ENCODE peak calls at places on chromosome X, in six cellular contexts. One of them, this sample, is unnamed.

GRCh38 chrX:17052210-17052609 is 105.8 kb downstream of the REPS2 start:
- DNase-seq in neural crest cell: no peak
- DNase-seq in natural killer cell: no peak
- DNase-seq in pancreas: no peak
- DNase-seq in RWPE2: no peak
- DNase-seq in uterus: no peak
- DNase-seq in this sample: no peak

GRCh38 chrX:19824603-19825002 is 62.8 kb downstream of the SH3KBP1 start:
- DNase-seq in uterus: no peak
- DNase-seq in RWPE2: no peak
- DNase-seq in pancreas: no peak
- DNase-seq in neural crest cell: no peak
- DNase-seq in natural killer cell: peak
- DNase-seq in this sample: no peak

GRCh38 chrX:16258936-16259335 is 91.7 kb downstream of the MAGEB17 start:
- DNase-seq in pancreas: no peak
- DNase-seq in neural crest cell: no peak
- DNase-seq in RWPE2: no peak
- DNase-seq in natural killer cell: no peak
- DNase-seq in uterus: no peak
- DNase-seq in this sample: no peak

GRCh38 chrX:129781134-129782014 is 1.6 kb downstream of the SASH3 start:
- DNase-seq in natural killer cell: peak
- DNase-seq in neural crest cell: no peak
- DNase-seq in RWPE2: no peak
- DNase-seq in uterus: no peak
- DNase-seq in pancreas: no peak
- DNase-seq in this sample: peak

GRCh38 chrX:151505796-151506195 is 57.7 kb upstream of the PASD1 start:
- DNase-seq in uterus: no peak
- DNase-seq in RWPE2: no peak
- DNase-seq in neural crest cell: peak
- DNase-seq in natural killer cell: no peak
- DNase-seq in pancreas: no peak
- DNase-seq in this sample: no peak

GRCh38 chrX:104565791-104566687 is at the start of gene IL1RAPL2:
- DNase-seq in RWPE2: no peak
- DNase-seq in natural killer cell: no peak
- DNase-seq in uterus: no peak
- DNase-seq in pancreas: peak
- DNase-seq in neural crest cell: peak
- DNase-seq in this sample: no peak

GRCh38 chrX:13266641-13267420 is 53.0 kb downstream of the ATXN3L start:
- DNase-seq in natural killer cell: no peak
- DNase-seq in uterus: no peak
- DNase-seq in neural crest cell: peak
- DNase-seq in pancreas: no peak
- DNase-seq in RWPE2: no peak
- DNase-seq in this sample: no peak

GRCh38 chrX:29090811-29091210 is 503.6 kb downstream of the IL1RAPL1 start:
- DNase-seq in natural killer cell: no peak
- DNase-seq in uterus: no peak
- DNase-seq in neural crest cell: peak
- DNase-seq in pancreas: no peak
- DNase-seq in RWPE2: no peak
- DNase-seq in this sample: no peak

GRCh38 chrX:34918091-34918736 is 24.4 kb upstream of the FAM47B start:
- DNase-seq in uterus: no peak
- DNase-seq in RWPE2: no peak
- DNase-seq in pancreas: no peak
- DNase-seq in natural killer cell: no peak
- DNase-seq in neural crest cell: no peak
- DNase-seq in this sample: no peak

GRCh38 chrX:140933056-140933455 is 69.3 kb upstream of the SPANXB1 start:
- DNase-seq in RWPE2: no peak
- DNase-seq in natural killer cell: no peak
- DNase-seq in pancreas: no peak
- DNase-seq in neural crest cell: no peak
- DNase-seq in uterus: no peak
- DNase-seq in this sample: no peak

GRCh38 chrX:109856974-109857373 is 123.9 kb upstream of the ACSL4 start:
- DNase-seq in natural killer cell: no peak
- DNase-seq in pancreas: no peak
- DNase-seq in uterus: no peak
- DNase-seq in neural crest cell: no peak
- DNase-seq in RWPE2: no peak
- DNase-seq in this sample: no peak

GRCh38 chrX:55007633-55008032 is 7.5 kb downstream of the APEX2 start:
- DNase-seq in RWPE2: no peak
- DNase-seq in pancreas: no peak
- DNase-seq in neural crest cell: no peak
- DNase-seq in uterus: peak
- DNase-seq in natural killer cell: no peak
- DNase-seq in this sample: no peak

GRCh38 chrX:31165241-31166035 is 93.6 kb upstream of the FTHL17 start:
- DNase-seq in neural crest cell: no peak
- DNase-seq in pancreas: no peak
- DNase-seq in natural killer cell: no peak
- DNase-seq in RWPE2: no peak
- DNase-seq in uterus: no peak
- DNase-seq in this sample: no peak

GRCh38 chrX:101745046-101745445 is 85.4 kb upstream of the ARMCX2 start:
- DNase-seq in pancreas: no peak
- DNase-seq in uterus: no peak
- DNase-seq in neural crest cell: no peak
- DNase-seq in RWPE2: no peak
- DNase-seq in natural killer cell: no peak
- DNase-seq in this sample: no peak

GRCh38 chrX:40508560-40508959 is 72.2 kb upstream of the ATP6AP2 start:
- DNase-seq in natural killer cell: no peak
- DNase-seq in uterus: no peak
- DNase-seq in RWPE2: no peak
- DNase-seq in neural crest cell: no peak
- DNase-seq in pancreas: no peak
- DNase-seq in this sample: no peak

GRCh38 chrX:44945736-44946135 is 72.7 kb downstream of the KDM6A start:
- DNase-seq in RWPE2: no peak
- DNase-seq in neural crest cell: no peak
- DNase-seq in natural killer cell: no peak
- DNase-seq in pancreas: no peak
- DNase-seq in uterus: no peak
- DNase-seq in this sample: no peak

GRCh38 chrX:129748265-129748664 is 9.5 kb downstream of the XPNPEP2 start:
- DNase-seq in RWPE2: no peak
- DNase-seq in natural killer cell: no peak
- DNase-seq in uterus: peak
- DNase-seq in neural crest cell: no peak
- DNase-seq in pancreas: no peak
- DNase-seq in this sample: no peak

GRCh38 chrX:153922932-153923857 is 2.9 kb downstream of the ARHGAP4 start:
- DNase-seq in neural crest cell: no peak
- DNase-seq in uterus: peak
- DNase-seq in RWPE2: no peak
- DNase-seq in pancreas: peak
- DNase-seq in natural killer cell: no peak
- DNase-seq in this sample: peak

GRCh38 chrX:9519546-9520210 is 54.8 kb downstream of the TBL1X start:
- DNase-seq in neural crest cell: no peak
- DNase-seq in natural killer cell: no peak
- DNase-seq in pancreas: no peak
- DNase-seq in uterus: peak
- DNase-seq in RWPE2: no peak
- DNase-seq in this sample: no peak

GRCh38 chrX:104253567-104254441 is 929 bp downstream of the ESX1 start:
- DNase-seq in uterus: no peak
- DNase-seq in pancreas: peak
- DNase-seq in natural killer cell: no peak
- DNase-seq in RWPE2: no peak
- DNase-seq in neural crest cell: peak
- DNase-seq in this sample: no peak

GRCh38 chrX:30065226-30065625 is 150.1 kb upstream of the MAGEB2 start:
- DNase-seq in RWPE2: no peak
- DNase-seq in pancreas: no peak
- DNase-seq in neural crest cell: no peak
- DNase-seq in natural killer cell: no peak
- DNase-seq in uterus: no peak
- DNase-seq in this sample: no peak

GRCh38 chrX:468979-469378 is 82.3 kb upstream of the PPP2R3B start:
- DNase-seq in uterus: no peak
- DNase-seq in natural killer cell: no peak
- DNase-seq in RWPE2: peak
- DNase-seq in pancreas: no peak
- DNase-seq in neural crest cell: no peak
- DNase-seq in this sample: no peak

GRCh38 chrX:152641996-152642395 is 4.3 kb downstream of the GABRQ start:
- DNase-seq in natural killer cell: no peak
- DNase-seq in RWPE2: no peak
- DNase-seq in neural crest cell: no peak
- DNase-seq in pancreas: no peak
- DNase-seq in uterus: no peak
- DNase-seq in this sample: no peak

GRCh38 chrX:73577368-73577767 is 14.4 kb downstream of the CHIC1 start:
- DNase-seq in neural crest cell: no peak
- DNase-seq in pancreas: no peak
- DNase-seq in RWPE2: no peak
- DNase-seq in natural killer cell: no peak
- DNase-seq in uterus: no peak
- DNase-seq in this sample: no peak

GRCh38 chrX:150446995-150447394 is 83.9 kb downstream of the MAMLD1 start:
- DNase-seq in uterus: no peak
- DNase-seq in pancreas: no peak
- DNase-seq in RWPE2: no peak
- DNase-seq in neural crest cell: no peak
- DNase-seq in natural killer cell: no peak
- DNase-seq in this sample: no peak

GRCh38 chrX:39756086-39756883 is 341.5 kb downstream of the BCOR start:
- DNase-seq in RWPE2: no peak
- DNase-seq in natural killer cell: no peak
- DNase-seq in pancreas: no peak
- DNase-seq in uterus: no peak
- DNase-seq in neural crest cell: no peak
- DNase-seq in this sample: no peak

GRCh38 chrX:10756365-10756915 is 136.1 kb upstream of the MID1 start:
- DNase-seq in uterus: peak
- DNase-seq in pancreas: no peak
- DNase-seq in neural crest cell: no peak
- DNase-seq in RWPE2: no peak
- DNase-seq in natural killer cell: no peak
- DNase-seq in this sample: no peak

GRCh38 chrX:2299871-2300270 is 200.9 kb downstream of the DHRSX start:
- DNase-seq in natural killer cell: no peak
- DNase-seq in RWPE2: no peak
- DNase-seq in uterus: no peak
- DNase-seq in pancreas: no peak
- DNase-seq in neural crest cell: no peak
- DNase-seq in this sample: no peak

GRCh38 chrX:38654302-38654701 is 93.0 kb downstream of the TSPAN7 start:
- DNase-seq in natural killer cell: no peak
- DNase-seq in RWPE2: no peak
- DNase-seq in uterus: no peak
- DNase-seq in neural crest cell: no peak
- DNase-seq in pancreas: no peak
- DNase-seq in this sample: no peak
- TF ChIP-seq CTCF in natural killer cell: no peak
- TF ChIP-seq CTCF in RWPE2: peak
- TF ChIP-seq CTCF in uterus: peak
- TF ChIP-seq CTCF in neural crest cell: peak
- TF ChIP-seq CTCF in pancreas: peak
- TF ChIP-seq CTCF in this sample: peak

GRCh38 chrX:137926090-137926489 is 360.2 kb downstream of the ZIC3 start:
- DNase-seq in pancreas: no peak
- DNase-seq in uterus: no peak
- DNase-seq in neural crest cell: no peak
- DNase-seq in RWPE2: no peak
- DNase-seq in natural killer cell: no peak
- DNase-seq in this sample: no peak
- TF ChIP-seq CTCF in pancreas: no peak
- TF ChIP-seq CTCF in uterus: no peak
- TF ChIP-seq CTCF in neural crest cell: peak
- TF ChIP-seq CTCF in RWPE2: peak
- TF ChIP-seq CTCF in natural killer cell: no peak
- TF ChIP-seq CTCF in this sample: no peak

DNA sequence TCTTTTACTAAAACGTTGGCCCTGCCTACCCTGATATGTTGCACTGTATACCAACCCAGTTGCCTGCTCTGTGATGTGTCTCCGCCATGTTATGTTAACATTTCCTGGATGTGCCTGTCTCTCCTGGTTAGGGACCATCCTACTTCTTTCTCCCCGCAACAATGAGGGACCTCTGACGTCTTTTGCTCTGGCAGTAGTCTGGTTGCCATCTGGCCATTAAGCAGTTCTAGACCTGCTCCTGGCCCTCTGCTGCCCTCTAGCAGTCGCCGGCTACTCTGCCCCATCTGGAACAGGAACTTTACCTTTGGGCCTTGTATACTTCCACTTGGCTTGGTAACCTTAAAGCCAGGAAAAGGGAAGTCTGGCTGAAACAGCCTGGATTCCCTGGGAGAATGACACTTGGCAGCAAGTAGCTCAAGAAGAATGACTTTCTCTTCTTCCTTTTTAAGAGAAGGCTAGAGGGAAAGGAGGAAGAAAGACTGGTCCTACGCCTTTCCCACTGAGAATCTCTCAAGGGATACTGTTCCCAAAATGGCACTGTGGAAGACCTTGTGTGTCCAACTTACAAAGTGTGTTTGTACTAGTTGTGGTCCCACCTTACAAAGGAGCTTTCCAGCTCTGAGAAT is 63.5 kb downstream of the GPC3 start:
- DNase-seq in uterus: no peak
- DNase-seq in RWPE2: no peak
- DNase-seq in neural crest cell: peak
- DNase-seq in natural killer cell: no peak
- DNase-seq in pancreas: peak
- DNase-seq in this sample: no peak
- TF ChIP-seq CTCF in uterus: no peak
- TF ChIP-seq CTCF in RWPE2: peak
- TF ChIP-seq CTCF in neural crest cell: peak
- TF ChIP-seq CTCF in natural killer cell: no peak
- TF ChIP-seq CTCF in pancreas: peak
- TF ChIP-seq CTCF in this sample: no peak

GRCh38 chrX:123199338-123199737 is 15.3 kb downstream of the GRIA3 start:
- DNase-seq in neural crest cell: no peak
- DNase-seq in natural killer cell: no peak
- DNase-seq in RWPE2: no peak
- DNase-seq in pancreas: no peak
- DNase-seq in uterus: no peak
- DNase-seq in this sample: no peak

GRCh38 chrX:123202523-123202922 is 18.4 kb downstream of the GRIA3 start:
- DNase-seq in natural killer cell: no peak
- DNase-seq in pancreas: no peak
- DNase-seq in RWPE2: no peak
- DNase-seq in neural crest cell: no peak
- DNase-seq in uterus: no peak
- DNase-seq in this sample: no peak

GRCh38 chrX:123206222-123206621 is 22.1 kb downstream of the GRIA3 start:
- DNase-seq in uterus: no peak
- DNase-seq in RWPE2: no peak
- DNase-seq in natural killer cell: no peak
- DNase-seq in neural crest cell: no peak
- DNase-seq in pancreas: no peak
- DNase-seq in this sample: no peak

GRCh38 chrX:123201720-123202119 is 17.6 kb downstream of the GRIA3 start:
- DNase-seq in natural killer cell: no peak
- DNase-seq in pancreas: no peak
- DNase-seq in RWPE2: no peak
- DNase-seq in neural crest cell: no peak
- DNase-seq in uterus: no peak
- DNase-seq in this sample: no peak

GRCh38 chrX:123203772-123204171 is 19.7 kb downstream of the GRIA3 start:
- DNase-seq in uterus: no peak
- DNase-seq in RWPE2: no peak
- DNase-seq in neural crest cell: no peak
- DNase-seq in pancreas: no peak
- DNase-seq in natural killer cell: no peak
- DNase-seq in this sample: no peak
- TF ChIP-seq CTCF in uterus: no peak
- TF ChIP-seq CTCF in RWPE2: no peak
- TF ChIP-seq CTCF in neural crest cell: peak
- TF ChIP-seq CTCF in pancreas: no peak
- TF ChIP-seq CTCF in natural killer cell: no peak
- TF ChIP-seq CTCF in this sample: no peak

This sample was measured in CD14-positive monocyte.